ENCODE peak calls at places on chromosomes 13 and 19, in seven cellular contexts. B, U, L, X, R, K and N are unnamed samples.

GRCh38 chr13:112619730-112620639 is 32.0 kb upstream of the TUBGCP3 start:
- DNase-seq in B (no peak), L (peak), K (peak), R (peak), X (peak), U (no peak), N (peak)

GRCh38 chr13:83065136-83065535 is 817.1 kb downstream of the SLITRK1 start:
- DNase-seq in X (no peak), R (no peak), K (no peak), B (no peak), U (no peak), L (peak), N (no peak)

GRCh38 chr13:47454986-47455385 is 546.1 kb downstream of the SUCLA2 start:
- DNase-seq in U (no peak), B (no peak), L (no peak), R (no peak), K (no peak), X (no peak), N (no peak)

GRCh38 chr13:99374994-99375805 is 68.0 kb upstream of the GPR183 start:
- DNase-seq in U (peak), L (peak), R (no peak), K (no peak), B (no peak), X (peak), N (no peak)

GRCh38 chr19:28128341-28128740 is 1084.6 kb downstream of the UQCRFS1 start:
- DNase-seq in X (no peak), B (no peak), L (peak), U (no peak), K (no peak), R (no peak), N (no peak)

GRCh38 chr19:1651548-1652394 is 644 bp downstream of the TCF3 start:
- DNase-seq in R (no peak), L (no peak), U (no peak), X (peak), K (peak), B (no peak), N (no peak)

GRCh38 chr19:17966497-17967257 is at the start of gene KCNN1:
- DNase-seq in R (no peak), U (no peak), K (no peak), X (no peak), L (no peak), B (no peak), N (peak)

GRCh38 chr19:49570997-49571676 is 9.2 kb downstream of the NOSIP start:
- DNase-seq in L (no peak), X (no peak), R (no peak), K (peak), U (no peak), B (peak), N (peak)

GRCh38 chr13:44932171-44932849 is 57.0 kb downstream of the NUFIP1 start:
- DNase-seq in U (no peak), K (no peak), X (no peak), R (no peak), L (no peak), B (peak), N (no peak)

GRCh38 chr13:87736849-87737400 is 65.8 kb downstream of the SLITRK5 start:
- DNase-seq in L (no peak), U (no peak), K (no peak), R (no peak), X (no peak), B (no peak), N (no peak)

GRCh38 chr19:50333737-50334617 is 4.8 kb upstream of the KCNC3 start:
- DNase-seq in X (peak), K (no peak), R (peak), U (peak), B (peak), L (peak), N (peak)

GRCh38 chr13:80235131-80235530 is 105.8 kb downstream of the SPRY2 start:
- DNase-seq in U (no peak), B (peak), R (peak), X (no peak), K (peak), L (no peak), N (peak)

GRCh38 chr19:53882391-53883050 is 524 bp downstream of the PRKCG start:
- DNase-seq in L (no peak), X (no peak), U (no peak), K (no peak), B (no peak), R (no peak), N (no peak)

GRCh38 chr19:54164369-54165068 is 5.0 kb upstream of the LENG1 start:
- DNase-seq in B (peak), L (peak), X (peak), U (peak), R (peak), K (peak), N (peak)

GRCh38 chr13:37701306-37701705 is 102.7 kb upstream of the POSTN start:
- DNase-seq in B (no peak), K (no peak), U (no peak), R (no peak), X (no peak), L (no peak), N (no peak)

GRCh38 chr13:30038884-30039283 is 188.5 kb upstream of the UBL3 start:
- DNase-seq in R (no peak), K (no peak), U (no peak), L (no peak), X (no peak), B (no peak), N (no peak)

GRCh38 chr13:80931118-80931517 is 590.2 kb upstream of the SPRY2 start:
- DNase-seq in K (no peak), B (no peak), R (no peak), L (no peak), U (no peak), X (no peak), N (no peak)

GRCh38 chr13:102846261-102847015 is 606 bp downstream of the ERCC5 start:
- DNase-seq in U (peak), R (peak), L (peak), B (peak), X (peak), K (peak), N (peak)

GRCh38 chr13:22287343-22287922 is 616.6 kb downstream of the FGF9 start:
- DNase-seq in L (no peak), X (no peak), R (no peak), B (no peak), K (no peak), U (no peak), N (no peak)

GRCh38 chr13:44759222-44759721 is 183.1 kb upstream of the TSC22D1 start:
- DNase-seq in R (peak), B (no peak), X (no peak), K (no peak), U (no peak), L (no peak), N (no peak)